ENCODE peak calls at places on chromosomes 5 and 9, in six cellular contexts. L is HepG2, I is K562, Z is H1, D is HCT116, W is GM12878. A is an unnamed sample. For H3K4me1, the result is how much of the 10 kb centered on the place peaks cover.

GRCh38 chr5:89686081-89686765 is 723.3 kb downstream of the CETN3 start:
- DNase-seq in L (no peak), I (no peak), Z (no peak), D (no peak), W (no peak), A (no peak)

GRCh38 chr5:128770907-128771306 is 194.4 kb upstream of the SLC27A6 start:
- DNase-seq in L (no peak), I (no peak), Z (no peak), D (no peak), W (no peak), A (no peak)

GRCh38 chr9:97857603-97858392 is 4.8 kb downstream of the FOXE1 start:
- DNase-seq in L (no peak), I (no peak), Z (peak), D (no peak), W (no peak), A (no peak)

GRCh38 chr5:76376141-76376900 is 26.8 kb upstream of the IQGAP2 start:
- DNase-seq in L (no peak), I (no peak), Z (no peak), D (no peak), W (no peak), A (no peak)

GRCh38 chr9:121743441-121744001 is 92.1 kb downstream of the DAB2IP start:
- DNase-seq in L (peak), I (peak), Z (peak), D (peak), W (no peak), A (no peak)

GRCh38 chr5:98464737-98465330 is 308.6 kb upstream of the RGMB start:
- DNase-seq in L (no peak), I (no peak), Z (no peak), D (no peak), W (no peak), A (no peak)

GRCh38 chr5:160792732-160793454 is 59.1 kb downstream of the ATP10B start:
- DNase-seq in L (no peak), I (no peak), Z (no peak), D (no peak), W (no peak), A (no peak)

GRCh38 chr5:145245354-145245753 is 589.8 kb downstream of the PRELID2 start:
- DNase-seq in L (no peak), I (no peak), Z (no peak), D (no peak), W (no peak), A (no peak)

GRCh38 chr5:72619677-72620076 is 112.5 kb upstream of the ZNF366 start:
- DNase-seq in L (no peak), I (no peak), Z (no peak), D (no peak), W (no peak), A (no peak)

GRCh38 chr5:172866802-172867748 is 33.0 kb downstream of the ERGIC1 start:
- DNase-seq in L (no peak), I (no peak), Z (peak), D (no peak), W (no peak), A (no peak)

GRCh38 chr9:23088932-23089364 is 642.3 kb downstream of the DMRTA1 start:
- DNase-seq in L (no peak), I (no peak), Z (peak), D (no peak), W (no peak), A (peak)

GRCh38 chr5:150245111-150245789 is 44.3 kb downstream of the CAMK2A start:
- DNase-seq in L (no peak), I (peak), Z (no peak), D (no peak), W (no peak), A (no peak)

GRCh38 chr5:176360894-176361436 is 599 bp downstream of the KIAA1191 start:
- DNase-seq in L (no peak), I (no peak), Z (no peak), D (no peak), W (no peak), A (no peak)

GRCh38 chr5:36944607-36945225 is 68.1 kb downstream of the NIPBL start:
- DNase-seq in L (peak), I (peak), Z (no peak), D (peak), W (no peak), A (peak)

GRCh38 chr5:89346573-89346972 is 463.6 kb upstream of the MEF2C start:
- DNase-seq in L (no peak), I (no peak), Z (no peak), D (no peak), W (no peak), A (no peak)

GRCh38 chr9:100011062-100011681 is 87.6 kb downstream of the ERP44 start:
- DNase-seq in L (peak), I (peak), Z (no peak), D (peak), W (peak), A (peak)

GRCh38 chr9:129253820-129254381 is 75.8 kb upstream of the IER5L start:
- DNase-seq in L (no peak), I (no peak), Z (no peak), D (no peak), W (no peak), A (no peak)

GRCh38 chr5:125348221-125348692 is 601.8 kb upstream of the ZNF608 start:
- DNase-seq in L (no peak), I (no peak), Z (no peak), D (no peak), W (no peak), A (peak)

GRCh38 chr9:137828527-137829259 is 48.9 kb upstream of the CACNA1B start:
- DNase-seq in L (no peak), I (peak), Z (peak), D (no peak), W (no peak), A (peak)

GRCh38 chr9:78919701-78920100 is 622.8 kb downstream of the PSAT1 start:
- DNase-seq in L (no peak), I (no peak), Z (no peak), D (no peak), W (no peak), A (no peak)

GRCh38 chr5:158725223-158725825 is 374.4 kb downstream of the EBF1 start:
- DNase-seq in L (no peak), I (no peak), Z (no peak), D (no peak), W (no peak), A (no peak)

GRCh38 chr5:172715931-172716682 is 54.9 kb downstream of the DUSP1 start:
- DNase-seq in L (peak), I (peak), Z (no peak), D (no peak), W (no peak), A (no peak)

GRCh38 chr5:74469234-74469972 is 171.1 kb downstream of the ENC1 start:
- DNase-seq in L (no peak), I (no peak), Z (no peak), D (no peak), W (no peak), A (no peak)

GRCh38 chr9:6680797-6681146 is 35.2 kb upstream of the GLDC start:
- DNase-seq in L (peak), I (no peak), Z (no peak), D (no peak), W (no peak), A (no peak)

GRCh38 chr5:132094393-132095076 is 20.9 kb downstream of the CSF2 start:
- DNase-seq in L (peak), I (no peak), Z (no peak), D (no peak), W (no peak), A (no peak)

GRCh38 chr5:8906303-8906967 is 639.4 kb downstream of the SEMA5A start:
- DNase-seq in L (no peak), I (no peak), Z (no peak), D (no peak), W (no peak), A (no peak)

GRCh38 chr5:110968246-110969005 is 103.1 kb upstream of the TSLP start:
- DNase-seq in L (no peak), I (no peak), Z (no peak), D (no peak), W (no peak), A (no peak)
- H3K4me1 ChIP-seq in L (under half), I (under half), Z (under half), D (under half), W (under half), A (under half)

DNA sequence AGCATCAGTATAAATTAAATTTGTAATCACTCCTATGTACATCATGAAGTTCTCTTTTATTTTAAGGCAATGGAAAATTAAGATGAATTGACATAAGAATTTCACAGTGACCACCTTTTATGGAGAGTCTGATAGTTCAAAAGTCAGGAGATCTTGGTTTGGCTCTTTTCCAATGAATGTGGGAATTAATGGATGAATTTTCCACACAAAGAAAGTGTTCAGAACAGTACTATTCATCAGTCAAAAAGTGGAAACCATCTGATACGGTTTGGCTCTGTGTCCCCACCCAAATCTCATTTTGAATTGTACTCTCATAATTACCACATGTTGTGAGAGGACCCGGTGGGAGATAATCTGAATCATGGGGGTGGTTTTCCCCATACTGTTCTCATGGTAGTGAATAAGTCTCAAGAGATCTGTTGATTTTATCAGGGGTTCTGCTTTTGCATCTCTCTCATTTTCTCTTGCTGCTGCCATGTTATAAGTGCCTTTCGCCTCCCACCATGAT is 24.5 kb downstream of the CCDC125 start:
- DNase-seq in L (no peak), I (no peak), Z (no peak), D (no peak), W (no peak), A (no peak)
- H3K9ac ChIP-seq in L (no peak), I (no peak), Z (no peak), D (no peak), W (no peak), A (no peak)

GRCh38 chr9:133584559-133585476 is 24.4 kb downstream of the FAM163B start:
- DNase-seq in L (no peak), I (no peak), Z (peak), D (no peak), W (no peak), A (no peak)
- TF ChIP-seq ZNF274 in L (no peak), I (no peak), Z (no peak), D (no peak), W (no peak), A (no peak)

GRCh38 chr9:588952-589351 is 252.5 kb upstream of the DMRT1 start:
- DNase-seq in L (no peak), I (no peak), Z (no peak), D (no peak), W (no peak), A (no peak)
- H3K4me1 ChIP-seq in L (under half), I (under half), Z (under half), D (under half), W (under half), A (under half)

GRCh38 chr9:35756743-35757526 is 2.9 kb upstream of the MSMP start:
- DNase-seq in L (peak), I (peak), Z (peak), D (peak), W (no peak), A (peak)
- H3K9ac ChIP-seq in L (peak), I (peak), Z (peak), D (peak), W (peak), A (peak)

DNA sequence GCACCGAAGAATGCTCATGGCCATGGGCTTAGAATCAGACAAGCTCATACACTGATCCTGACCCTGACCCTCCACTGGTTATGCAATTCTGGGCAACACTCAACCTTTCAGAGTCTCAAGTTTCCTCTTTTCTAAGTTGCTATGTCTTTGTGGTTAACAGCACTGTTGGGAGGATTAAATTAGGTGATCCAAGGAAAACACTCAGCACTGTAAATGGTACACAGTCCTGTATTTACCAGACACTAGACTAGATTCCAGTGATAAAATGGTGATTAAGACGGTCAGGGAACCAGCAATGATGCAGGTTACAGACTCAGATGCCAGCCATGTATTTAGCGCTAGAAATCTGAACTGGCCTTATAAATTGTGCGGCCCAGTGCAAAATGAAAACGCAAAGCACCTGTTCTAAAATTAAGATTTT is 8.1 kb downstream of the ARL15 start:
- DNase-seq in L (no peak), I (no peak), Z (no peak), D (no peak), W (no peak), A (no peak)
- TF ChIP-seq ZNF274 in L (no peak), I (no peak), Z (no peak), D (no peak), W (no peak), A (no peak)

DNA sequence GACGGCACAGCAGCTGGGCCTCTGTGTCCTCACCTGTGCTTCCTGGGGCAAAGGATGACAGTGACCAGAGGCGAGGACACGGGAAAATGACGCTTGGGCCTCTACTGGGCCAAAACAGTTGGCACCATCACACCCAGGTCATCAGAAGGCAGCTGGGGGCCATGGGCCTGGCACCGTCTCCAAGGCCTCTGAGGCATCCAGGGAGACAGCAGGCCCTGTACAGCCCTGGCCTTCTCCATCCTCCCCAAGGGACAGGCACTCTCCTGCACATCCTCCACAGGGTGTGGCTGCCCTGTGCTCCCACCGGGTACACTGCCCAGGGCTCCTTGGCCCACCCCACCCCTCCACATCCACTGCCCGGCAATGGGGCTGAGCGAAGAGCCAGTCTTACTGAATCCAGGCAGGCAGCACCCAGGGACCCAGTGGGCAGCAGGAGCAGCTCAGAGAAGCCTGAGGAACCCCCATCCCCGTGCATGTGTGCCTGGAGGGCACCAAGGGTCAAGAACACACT is 4.1 kb downstream of the LPCAT1 start:
- DNase-seq in L (no peak), I (no peak), Z (peak), D (no peak), W (no peak), A (no peak)
- H3K4me1 ChIP-seq in L (half or more), I (under half), Z (half or more), D (under half), W (under half), A (under half)

DNA sequence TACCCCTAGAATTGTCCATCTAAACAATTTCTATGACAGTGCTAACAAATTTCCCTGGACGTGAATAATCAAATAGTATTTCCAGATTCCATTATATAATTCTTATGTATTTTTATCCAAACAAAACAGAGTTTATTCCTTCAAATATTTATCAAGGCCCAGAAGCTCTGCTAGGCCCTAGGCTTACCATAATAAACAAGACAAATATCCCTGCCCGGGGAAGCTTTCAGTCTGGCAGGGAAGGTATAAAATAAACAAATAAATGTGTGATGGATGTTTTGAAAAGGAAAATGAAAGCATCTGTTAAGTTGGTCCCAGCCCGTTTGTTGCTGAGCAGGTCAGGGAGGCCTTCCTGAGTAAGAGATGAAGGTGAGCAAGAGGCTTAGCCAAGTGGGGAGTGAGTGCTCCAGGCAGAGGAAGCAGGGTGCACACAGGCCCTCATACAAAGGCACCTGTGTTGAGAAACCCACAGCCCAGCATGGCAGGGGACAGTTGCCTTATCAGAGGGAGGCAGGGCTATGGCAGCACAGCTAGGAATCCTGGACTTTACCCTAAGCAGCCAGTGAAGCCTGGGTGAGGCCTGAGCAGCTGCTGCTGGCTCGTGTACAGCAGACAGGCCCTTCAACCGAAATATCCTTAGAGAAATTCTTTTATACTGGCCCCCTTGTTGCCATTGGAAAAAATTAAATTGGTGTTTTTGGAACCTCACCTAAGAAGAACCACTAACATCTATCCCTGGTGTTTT is 7.7 kb upstream of the SLC35D2 start:
- DNase-seq in L (peak), I (no peak), Z (no peak), D (no peak), W (no peak), A (no peak)
- H3K9ac ChIP-seq in L (peak), I (no peak), Z (no peak), D (no peak), W (no peak), A (no peak)

GRCh38 chr9:107177243-107177839 is 105.7 kb upstream of the RAD23B start:
- DNase-seq in L (no peak), I (no peak), Z (no peak), D (no peak), W (no peak), A (no peak)
- TF ChIP-seq ZNF274 in L (no peak), I (no peak), Z (no peak), D (no peak), W (no peak), A (no peak)

GRCh38 chr9:34547960-34548603 is 25.3 kb upstream of the ENHO start:
- DNase-seq in L (peak), I (peak), Z (peak), D (peak), W (no peak), A (peak)

GRCh38 chr9:34549407-34549732 is 26.6 kb upstream of the ENHO start:
- DNase-seq in L (no peak), I (no peak), Z (peak), D (no peak), W (no peak), A (no peak)

GRCh38 chr9:34545497-34545896 is 22.7 kb upstream of the ENHO start:
- DNase-seq in L (no peak), I (no peak), Z (peak), D (no peak), W (no peak), A (no peak)

GRCh38 chr9:34546102-34546833 is 23.5 kb upstream of the ENHO start:
- DNase-seq in L (no peak), I (no peak), Z (no peak), D (no peak), W (no peak), A (no peak)

GRCh38 chr9:34546834-34547827 is 24.3 kb upstream of the ENHO start:
- DNase-seq in L (peak), I (peak), Z (peak), D (peak), W (no peak), A (peak)
- H3K4me1 ChIP-seq in L (under half), I (under half), Z (under half), D (under half), W (under half), A (under half)